ENCODE peak calls at places on chromosomes 13 and 19, in ten cellular contexts. One of them, this sample, is unnamed.

GRCh38 chr19:45187421-45188100 is 9.0 kb downstream of the BLOC1S3 start:
- DNase-seq in ovary: no peak
- DNase-seq in CD8-positive, alpha-beta T cell: peak
- DNase-seq in hepatocyte: peak
- DNase-seq in uterus: no peak
- DNase-seq in mucosa of descending colon: no peak
- DNase-seq in tibial nerve: no peak
- DNase-seq in OCI-LY7: peak
- DNase-seq in colonic mucosa: no peak
- DNase-seq in foreskin fibroblast: no peak
- DNase-seq in this sample: peak

GRCh38 chr13:101714195-101714594 is 261.7 kb downstream of the ITGBL1 start:
- DNase-seq in tibial nerve: no peak
- DNase-seq in mucosa of descending colon: no peak
- DNase-seq in ovary: no peak
- DNase-seq in uterus: no peak
- DNase-seq in colonic mucosa: no peak
- DNase-seq in foreskin fibroblast: no peak
- DNase-seq in OCI-LY7: no peak
- DNase-seq in hepatocyte: no peak
- DNase-seq in CD8-positive, alpha-beta T cell: no peak
- DNase-seq in this sample: no peak

GRCh38 chr19:49059056-49059455 is 1.5 kb upstream of the CGB7 start:
- DNase-seq in OCI-LY7: no peak
- DNase-seq in tibial nerve: no peak
- DNase-seq in ovary: no peak
- DNase-seq in foreskin fibroblast: no peak
- DNase-seq in hepatocyte: no peak
- DNase-seq in uterus: no peak
- DNase-seq in mucosa of descending colon: no peak
- DNase-seq in colonic mucosa: no peak
- DNase-seq in CD8-positive, alpha-beta T cell: no peak
- DNase-seq in this sample: peak

GRCh38 chr13:74128171-74128767 is 5.9 kb downstream of the KLF12 start:
- DNase-seq in hepatocyte: no peak
- DNase-seq in mucosa of descending colon: no peak
- DNase-seq in foreskin fibroblast: peak
- DNase-seq in tibial nerve: no peak
- DNase-seq in ovary: no peak
- DNase-seq in CD8-positive, alpha-beta T cell: no peak
- DNase-seq in uterus: no peak
- DNase-seq in OCI-LY7: no peak
- DNase-seq in colonic mucosa: no peak
- DNase-seq in this sample: no peak

GRCh38 chr19:47312366-47313006 is 2.8 kb downstream of the C5AR1 start:
- DNase-seq in ovary: no peak
- DNase-seq in hepatocyte: no peak
- DNase-seq in foreskin fibroblast: no peak
- DNase-seq in OCI-LY7: no peak
- DNase-seq in uterus: no peak
- DNase-seq in mucosa of descending colon: no peak
- DNase-seq in CD8-positive, alpha-beta T cell: no peak
- DNase-seq in tibial nerve: no peak
- DNase-seq in colonic mucosa: no peak
- DNase-seq in this sample: no peak

GRCh38 chr13:41352935-41353801 is 42.1 kb downstream of the NAA16 start:
- DNase-seq in hepatocyte: peak
- DNase-seq in OCI-LY7: peak
- DNase-seq in ovary: no peak
- DNase-seq in CD8-positive, alpha-beta T cell: peak
- DNase-seq in foreskin fibroblast: peak
- DNase-seq in tibial nerve: no peak
- DNase-seq in colonic mucosa: peak
- DNase-seq in uterus: no peak
- DNase-seq in mucosa of descending colon: no peak
- DNase-seq in this sample: peak

GRCh38 chr13:67651908-67652307 is 421.8 kb upstream of the PCDH9 start:
- DNase-seq in hepatocyte: no peak
- DNase-seq in mucosa of descending colon: no peak
- DNase-seq in CD8-positive, alpha-beta T cell: no peak
- DNase-seq in tibial nerve: no peak
- DNase-seq in foreskin fibroblast: no peak
- DNase-seq in ovary: no peak
- DNase-seq in colonic mucosa: no peak
- DNase-seq in uterus: no peak
- DNase-seq in OCI-LY7: no peak
- DNase-seq in this sample: no peak

GRCh38 chr19:1823539-1824251 is 11.6 kb upstream of the ATP8B3 start:
- DNase-seq in CD8-positive, alpha-beta T cell: no peak
- DNase-seq in OCI-LY7: no peak
- DNase-seq in uterus: no peak
- DNase-seq in ovary: no peak
- DNase-seq in mucosa of descending colon: peak
- DNase-seq in colonic mucosa: no peak
- DNase-seq in foreskin fibroblast: no peak
- DNase-seq in hepatocyte: no peak
- DNase-seq in tibial nerve: no peak
- DNase-seq in this sample: no peak

GRCh38 chr19:6313398-6313969 is 19.9 kb downstream of the ACER1 start:
- DNase-seq in colonic mucosa: no peak
- DNase-seq in OCI-LY7: no peak
- DNase-seq in hepatocyte: no peak
- DNase-seq in ovary: no peak
- DNase-seq in tibial nerve: no peak
- DNase-seq in uterus: no peak
- DNase-seq in foreskin fibroblast: no peak
- DNase-seq in CD8-positive, alpha-beta T cell: no peak
- DNase-seq in mucosa of descending colon: no peak
- DNase-seq in this sample: no peak

GRCh38 chr19:6312018-6312417 is 21.4 kb downstream of the ACER1 start:
- DNase-seq in hepatocyte: no peak
- DNase-seq in ovary: no peak
- DNase-seq in foreskin fibroblast: no peak
- DNase-seq in OCI-LY7: no peak
- DNase-seq in tibial nerve: no peak
- DNase-seq in CD8-positive, alpha-beta T cell: no peak
- DNase-seq in uterus: no peak
- DNase-seq in colonic mucosa: no peak
- DNase-seq in mucosa of descending colon: no peak
- DNase-seq in this sample: no peak
- TF ChIP-seq CTCF in hepatocyte: no peak
- TF ChIP-seq CTCF in ovary: no peak
- TF ChIP-seq CTCF in foreskin fibroblast: no peak
- TF ChIP-seq CTCF in OCI-LY7: no peak
- TF ChIP-seq CTCF in tibial nerve: no peak
- TF ChIP-seq CTCF in CD8-positive, alpha-beta T cell: no peak
- TF ChIP-seq CTCF in uterus: no peak
- TF ChIP-seq CTCF in colonic mucosa: no peak
- TF ChIP-seq CTCF in mucosa of descending colon: no peak
- TF ChIP-seq CTCF in this sample: no peak

DNA sequence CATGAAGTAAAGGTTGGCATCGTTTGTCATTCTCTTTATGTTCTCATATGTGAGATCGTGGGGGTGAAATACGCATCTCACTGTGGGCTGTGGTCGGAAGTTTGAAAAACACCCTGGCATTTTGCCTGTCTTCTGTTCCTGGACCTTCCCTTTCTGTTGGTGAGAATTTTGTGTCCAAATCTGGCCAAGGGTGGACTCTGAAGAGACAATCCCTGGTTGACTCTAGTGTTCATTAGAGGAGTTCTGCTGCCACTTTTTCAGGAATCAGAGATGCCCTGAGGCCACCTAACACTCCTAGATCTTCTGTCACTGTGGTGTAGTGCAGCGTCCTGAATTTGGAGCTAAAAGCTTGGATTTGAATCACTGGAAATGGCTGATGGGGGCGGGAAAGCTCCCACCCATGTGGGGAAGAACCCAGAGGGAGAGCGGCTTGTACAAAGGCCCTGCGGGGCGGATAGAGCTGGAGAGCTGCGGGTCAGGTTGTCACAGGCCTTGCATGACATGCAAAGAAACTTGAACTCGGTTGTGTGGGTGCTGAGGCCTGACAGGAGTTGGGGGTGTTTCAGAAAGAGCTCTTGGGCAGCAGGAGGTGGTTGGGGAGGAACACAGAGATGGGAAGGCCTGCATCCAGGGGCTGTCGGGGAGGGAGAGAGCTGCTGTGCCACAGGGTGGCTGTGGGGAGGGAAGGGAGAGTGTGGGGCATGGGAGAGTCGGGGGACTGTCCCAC is 11.1 kb upstream of the SPATA13 start:
- DNase-seq in mucosa of descending colon: no peak
- DNase-seq in OCI-LY7: no peak
- DNase-seq in tibial nerve: no peak
- DNase-seq in hepatocyte: no peak
- DNase-seq in CD8-positive, alpha-beta T cell: no peak
- DNase-seq in colonic mucosa: no peak
- DNase-seq in foreskin fibroblast: no peak
- DNase-seq in uterus: no peak
- DNase-seq in ovary: no peak
- DNase-seq in this sample: no peak
- TF ChIP-seq CTCF in mucosa of descending colon: no peak
- TF ChIP-seq CTCF in OCI-LY7: no peak
- TF ChIP-seq CTCF in tibial nerve: no peak
- TF ChIP-seq CTCF in hepatocyte: no peak
- TF ChIP-seq CTCF in CD8-positive, alpha-beta T cell: no peak
- TF ChIP-seq CTCF in colonic mucosa: no peak
- TF ChIP-seq CTCF in foreskin fibroblast: no peak
- TF ChIP-seq CTCF in uterus: no peak
- TF ChIP-seq CTCF in ovary: no peak
- TF ChIP-seq CTCF in this sample: no peak

DNA sequence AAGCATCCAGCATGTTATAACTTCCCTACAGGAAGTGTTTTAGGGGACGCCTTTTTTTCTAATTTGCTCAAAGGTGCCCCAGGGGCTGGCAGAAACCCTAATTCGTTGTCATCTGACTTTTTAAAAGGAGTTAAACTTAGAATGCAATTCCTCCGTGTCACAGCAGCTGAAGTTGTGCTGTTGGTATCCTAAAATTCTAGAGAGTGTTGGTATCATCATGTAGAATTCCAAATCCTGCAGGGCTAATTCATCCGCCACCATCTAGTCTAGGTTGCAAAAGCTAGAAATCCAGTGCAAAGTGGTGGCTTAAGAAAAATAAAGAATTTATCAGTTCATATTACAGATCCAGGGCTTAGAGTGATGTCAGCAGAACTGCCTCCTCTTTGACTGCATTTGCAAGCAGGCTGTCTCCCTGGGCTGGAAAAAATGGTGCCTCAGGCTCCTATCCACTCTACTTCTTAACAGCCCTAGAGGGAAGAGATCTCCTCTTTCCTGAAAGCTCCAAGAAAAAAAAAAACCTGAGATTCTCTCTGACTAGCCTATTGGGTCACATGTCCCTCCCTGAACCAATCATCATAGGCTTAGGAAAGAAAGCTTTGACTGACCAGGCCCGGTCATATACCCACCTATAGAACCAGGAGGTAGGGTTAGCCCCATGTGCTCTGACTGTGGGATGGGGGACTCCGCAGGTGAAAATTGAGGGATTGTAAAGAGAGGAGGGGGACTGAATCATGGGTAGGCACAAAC is 73.0 kb downstream of the MAP4K1 start:
- DNase-seq in ovary: no peak
- DNase-seq in OCI-LY7: peak
- DNase-seq in hepatocyte: no peak
- DNase-seq in uterus: no peak
- DNase-seq in foreskin fibroblast: no peak
- DNase-seq in colonic mucosa: no peak
- DNase-seq in tibial nerve: no peak
- DNase-seq in mucosa of descending colon: peak
- DNase-seq in CD8-positive, alpha-beta T cell: no peak
- DNase-seq in this sample: no peak
- TF ChIP-seq CTCF in ovary: no peak
- TF ChIP-seq CTCF in OCI-LY7: peak
- TF ChIP-seq CTCF in hepatocyte: peak
- TF ChIP-seq CTCF in uterus: no peak
- TF ChIP-seq CTCF in foreskin fibroblast: peak
- TF ChIP-seq CTCF in colonic mucosa: peak
- TF ChIP-seq CTCF in tibial nerve: no peak
- TF ChIP-seq CTCF in mucosa of descending colon: peak
- TF ChIP-seq CTCF in CD8-positive, alpha-beta T cell: peak
- TF ChIP-seq CTCF in this sample: peak

GRCh38 chr19:18349524-18350128 is 9.2 kb downstream of the PGPEP1 start:
- DNase-seq in mucosa of descending colon: no peak
- DNase-seq in hepatocyte: peak
- DNase-seq in CD8-positive, alpha-beta T cell: peak
- DNase-seq in tibial nerve: peak
- DNase-seq in foreskin fibroblast: peak
- DNase-seq in OCI-LY7: peak
- DNase-seq in ovary: peak
- DNase-seq in uterus: peak
- DNase-seq in colonic mucosa: peak
- DNase-seq in this sample: peak
- TF ChIP-seq CTCF in mucosa of descending colon: peak
- TF ChIP-seq CTCF in hepatocyte: peak
- TF ChIP-seq CTCF in CD8-positive, alpha-beta T cell: no peak
- TF ChIP-seq CTCF in tibial nerve: peak
- TF ChIP-seq CTCF in foreskin fibroblast: peak
- TF ChIP-seq CTCF in OCI-LY7: peak
- TF ChIP-seq CTCF in ovary: peak
- TF ChIP-seq CTCF in uterus: peak
- TF ChIP-seq CTCF in colonic mucosa: peak
- TF ChIP-seq CTCF in this sample: peak

This sample was measured in GM13977.